ENCODE peak calls at places on chromosomes 12 and 14, in five cellular contexts. One of them, this sample, is unnamed.

GRCh38 chr12:48780381-48781025 is 8.4 kb downstream of the ADCY6 start:
- DNase-seq in endodermal cell: no peak
- DNase-seq in progenitor cell of endocrine pancreas: no peak
- DNase-seq in astrocyte of the spinal cord: no peak
- DNase-seq in suprapubic skin: no peak
- DNase-seq in this sample: no peak

GRCh38 chr12:111211910-111212757 is 156.8 kb downstream of the PHETA1 start:
- DNase-seq in endodermal cell: peak
- DNase-seq in progenitor cell of endocrine pancreas: peak
- DNase-seq in astrocyte of the spinal cord: no peak
- DNase-seq in suprapubic skin: no peak
- DNase-seq in this sample: peak

GRCh38 chr14:76261371-76261811 is 109.7 kb downstream of the GPATCH2L start:
- DNase-seq in endodermal cell: peak
- DNase-seq in progenitor cell of endocrine pancreas: no peak
- DNase-seq in astrocyte of the spinal cord: peak
- DNase-seq in suprapubic skin: no peak
- DNase-seq in this sample: no peak

GRCh38 chr12:178715-179109 is 35.2 kb downstream of the SLC6A12 start:
- DNase-seq in endodermal cell: no peak
- DNase-seq in progenitor cell of endocrine pancreas: no peak
- DNase-seq in astrocyte of the spinal cord: no peak
- DNase-seq in suprapubic skin: no peak
- DNase-seq in this sample: no peak

GRCh38 chr14:20610002-20610765 is 19.0 kb upstream of the RNASE12 start:
- DNase-seq in endodermal cell: peak
- DNase-seq in progenitor cell of endocrine pancreas: peak
- DNase-seq in astrocyte of the spinal cord: peak
- DNase-seq in suprapubic skin: no peak
- DNase-seq in this sample: peak

GRCh38 chr14:69712637-69713088 is 54.3 kb upstream of the SRSF5 start:
- DNase-seq in endodermal cell: peak
- DNase-seq in progenitor cell of endocrine pancreas: no peak
- DNase-seq in astrocyte of the spinal cord: no peak
- DNase-seq in suprapubic skin: no peak
- DNase-seq in this sample: no peak

GRCh38 chr12:49200882-49201594 is 12.2 kb upstream of the TUBA1A start:
- DNase-seq in endodermal cell: peak
- DNase-seq in progenitor cell of endocrine pancreas: no peak
- DNase-seq in astrocyte of the spinal cord: peak
- DNase-seq in suprapubic skin: no peak
- DNase-seq in this sample: no peak

GRCh38 chr12:93048646-93049045 is 119.6 kb upstream of the EEA1 start:
- DNase-seq in endodermal cell: no peak
- DNase-seq in progenitor cell of endocrine pancreas: no peak
- DNase-seq in astrocyte of the spinal cord: no peak
- DNase-seq in suprapubic skin: no peak
- DNase-seq in this sample: no peak

GRCh38 chr12:124764870-124765570 is 98.6 kb downstream of the SCARB1 start:
- DNase-seq in endodermal cell: no peak
- DNase-seq in progenitor cell of endocrine pancreas: no peak
- DNase-seq in astrocyte of the spinal cord: peak
- DNase-seq in suprapubic skin: no peak
- DNase-seq in this sample: no peak

GRCh38 chr14:55102141-55102547 is 26.9 kb upstream of the LGALS3 start:
- DNase-seq in endodermal cell: peak
- DNase-seq in progenitor cell of endocrine pancreas: no peak
- DNase-seq in astrocyte of the spinal cord: peak
- DNase-seq in suprapubic skin: peak
- DNase-seq in this sample: no peak

GRCh38 chr12:12563529-12563928 is 866 bp upstream of the DUSP16 start:
- DNase-seq in endodermal cell: no peak
- DNase-seq in progenitor cell of endocrine pancreas: no peak
- DNase-seq in astrocyte of the spinal cord: peak
- DNase-seq in suprapubic skin: no peak
- DNase-seq in this sample: no peak

GRCh38 chr12:104641862-104642261 is 185.1 kb downstream of the CHST11 start:
- DNase-seq in endodermal cell: no peak
- DNase-seq in progenitor cell of endocrine pancreas: no peak
- DNase-seq in astrocyte of the spinal cord: no peak
- DNase-seq in suprapubic skin: no peak
- DNase-seq in this sample: no peak

GRCh38 chr12:50166776-50167025 is 468 bp downstream of the CERS5 start:
- DNase-seq in endodermal cell: no peak
- DNase-seq in progenitor cell of endocrine pancreas: no peak
- DNase-seq in astrocyte of the spinal cord: no peak
- DNase-seq in suprapubic skin: no peak
- DNase-seq in this sample: no peak

GRCh38 chr14:27528328-27528727 is 930.5 kb upstream of the NOVA1 start:
- DNase-seq in endodermal cell: no peak
- DNase-seq in progenitor cell of endocrine pancreas: no peak
- DNase-seq in astrocyte of the spinal cord: peak
- DNase-seq in suprapubic skin: no peak
- DNase-seq in this sample: peak

GRCh38 chr14:100524933-100525243 is 62.3 kb downstream of the BEGAIN start:
- DNase-seq in endodermal cell: peak
- DNase-seq in progenitor cell of endocrine pancreas: peak
- DNase-seq in astrocyte of the spinal cord: no peak
- DNase-seq in suprapubic skin: peak
- DNase-seq in this sample: peak
- TF ChIP-seq CTCF in endodermal cell: peak
- TF ChIP-seq CTCF in progenitor cell of endocrine pancreas: peak
- TF ChIP-seq CTCF in astrocyte of the spinal cord: peak
- TF ChIP-seq CTCF in suprapubic skin: no peak
- TF ChIP-seq CTCF in this sample: peak

DNA sequence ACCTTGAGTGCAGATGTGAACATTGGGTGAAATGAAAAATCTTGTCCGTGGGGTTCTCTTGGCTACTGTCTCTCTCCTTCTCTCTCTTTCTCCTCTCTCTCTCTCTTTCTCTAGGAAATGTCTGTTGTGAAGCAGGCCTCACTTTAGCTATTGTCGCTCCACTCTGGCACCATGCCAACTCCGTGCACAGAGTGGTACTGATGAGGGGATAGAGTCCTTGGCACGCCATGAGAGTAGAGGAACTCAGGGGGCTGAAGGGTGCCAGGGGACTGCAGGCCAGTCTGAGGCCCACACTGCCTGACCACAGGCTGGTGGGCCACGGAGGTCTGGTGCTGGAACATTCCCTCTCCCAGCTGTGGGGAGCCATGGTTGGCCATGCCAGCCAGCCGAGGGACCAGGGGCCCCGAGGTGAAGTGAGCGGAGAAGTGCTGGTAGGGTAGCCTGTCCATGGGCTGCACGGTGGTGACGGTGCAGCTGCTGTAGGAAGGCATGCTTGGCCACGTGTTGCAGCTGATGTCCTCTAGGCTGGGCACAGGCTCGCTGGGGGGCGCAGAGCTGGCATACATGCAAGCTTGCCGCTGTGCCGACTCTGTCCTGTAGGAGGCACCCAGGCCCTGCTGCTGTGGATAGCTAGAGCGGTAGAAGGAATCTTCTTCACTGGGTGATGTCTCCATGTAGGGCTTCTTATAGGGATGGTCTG is 50.4 kb downstream of the TBX5 start:
- DNase-seq in endodermal cell: peak
- DNase-seq in progenitor cell of endocrine pancreas: no peak
- DNase-seq in astrocyte of the spinal cord: no peak
- DNase-seq in suprapubic skin: no peak
- DNase-seq in this sample: peak
- TF ChIP-seq CTCF in endodermal cell: peak
- TF ChIP-seq CTCF in progenitor cell of endocrine pancreas: peak
- TF ChIP-seq CTCF in astrocyte of the spinal cord: no peak
- TF ChIP-seq CTCF in suprapubic skin: no peak
- TF ChIP-seq CTCF in this sample: peak

DNA sequence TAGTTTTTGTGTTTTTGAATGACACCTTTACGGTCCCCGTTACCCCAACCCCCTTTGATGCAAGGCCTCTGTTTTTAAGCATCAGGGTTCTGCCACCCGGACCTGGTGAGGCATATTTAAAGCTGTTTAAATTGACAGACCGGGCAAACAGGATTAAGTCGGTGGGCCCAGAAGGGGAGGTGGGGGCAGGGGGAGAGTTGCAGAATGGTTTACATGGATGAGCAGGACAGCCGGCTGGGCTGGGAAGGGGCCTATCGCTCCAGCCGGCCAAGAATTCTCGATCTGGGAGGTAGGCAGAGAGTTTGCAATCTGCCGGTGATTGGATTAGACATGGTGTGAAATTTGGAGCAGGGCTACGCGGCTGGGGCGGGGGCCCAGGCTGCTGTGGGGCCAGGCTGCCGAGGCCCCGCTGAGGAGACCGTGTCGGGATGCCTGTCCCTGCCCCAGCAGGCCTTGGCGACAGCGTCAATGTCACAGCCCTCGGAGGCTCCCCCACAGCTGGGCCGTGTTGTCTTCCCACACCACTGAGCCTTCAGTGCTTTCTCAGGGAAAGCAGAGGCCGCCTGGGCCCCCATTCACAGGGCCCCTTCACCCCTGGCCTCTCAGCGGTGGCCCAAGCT is 117.3 kb upstream of the PARP11 start:
- DNase-seq in endodermal cell: no peak
- DNase-seq in progenitor cell of endocrine pancreas: no peak
- DNase-seq in astrocyte of the spinal cord: no peak
- DNase-seq in suprapubic skin: no peak
- DNase-seq in this sample: no peak
- TF ChIP-seq CTCF in endodermal cell: no peak
- TF ChIP-seq CTCF in progenitor cell of endocrine pancreas: no peak
- TF ChIP-seq CTCF in astrocyte of the spinal cord: no peak
- TF ChIP-seq CTCF in suprapubic skin: no peak
- TF ChIP-seq CTCF in this sample: no peak

GRCh38 chr12:57688931-57689330 is 5.0 kb upstream of the OS9 start:
- DNase-seq in endodermal cell: no peak
- DNase-seq in progenitor cell of endocrine pancreas: no peak
- DNase-seq in astrocyte of the spinal cord: no peak
- DNase-seq in suprapubic skin: no peak
- DNase-seq in this sample: no peak
- TF ChIP-seq CTCF in endodermal cell: no peak
- TF ChIP-seq CTCF in progenitor cell of endocrine pancreas: no peak
- TF ChIP-seq CTCF in astrocyte of the spinal cord: no peak
- TF ChIP-seq CTCF in suprapubic skin: no peak
- TF ChIP-seq CTCF in this sample: no peak

GRCh38 chr12:6724409-6724797 is 557 bp downstream of the COPS7A start:
- DNase-seq in endodermal cell: no peak
- DNase-seq in progenitor cell of endocrine pancreas: peak
- DNase-seq in astrocyte of the spinal cord: peak
- DNase-seq in suprapubic skin: no peak
- DNase-seq in this sample: peak

GRCh38 chr12:6722863-6723262 is 983 bp upstream of the COPS7A start:
- DNase-seq in endodermal cell: no peak
- DNase-seq in progenitor cell of endocrine pancreas: no peak
- DNase-seq in astrocyte of the spinal cord: no peak
- DNase-seq in suprapubic skin: no peak
- DNase-seq in this sample: no peak

GRCh38 chr12:6723607-6724408 is at the start of gene COPS7A:
- DNase-seq in endodermal cell: peak
- DNase-seq in progenitor cell of endocrine pancreas: peak
- DNase-seq in astrocyte of the spinal cord: peak
- DNase-seq in suprapubic skin: peak
- DNase-seq in this sample: peak

GRCh38 chr12:6729186-6729585 is 5.3 kb downstream of the COPS7A start:
- DNase-seq in endodermal cell: no peak
- DNase-seq in progenitor cell of endocrine pancreas: no peak
- DNase-seq in astrocyte of the spinal cord: no peak
- DNase-seq in suprapubic skin: no peak
- DNase-seq in this sample: no peak

DNA sequence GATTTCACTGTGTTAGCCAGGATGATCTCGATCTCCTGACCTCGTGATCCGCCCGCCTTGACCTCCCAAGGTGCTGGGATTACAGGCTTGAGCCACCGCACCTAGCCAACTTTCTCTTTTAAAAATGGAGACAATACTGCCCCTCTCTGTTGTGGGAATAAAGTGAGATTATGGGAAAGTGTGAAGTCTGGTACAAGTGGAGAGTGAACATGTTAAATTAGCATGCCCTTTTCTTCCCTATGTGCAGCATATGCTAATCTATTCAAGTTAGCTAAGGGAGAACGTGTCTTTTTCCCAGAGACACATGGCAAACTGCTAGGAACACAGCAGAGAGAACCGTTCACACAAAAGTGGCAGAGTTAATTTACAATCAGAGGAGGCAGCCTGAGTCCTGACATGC is 1.5 kb downstream of the COPS7A start:
- DNase-seq in endodermal cell: no peak
- DNase-seq in progenitor cell of endocrine pancreas: no peak
- DNase-seq in astrocyte of the spinal cord: no peak
- DNase-seq in suprapubic skin: no peak
- DNase-seq in this sample: no peak
- TF ChIP-seq CTCF in endodermal cell: no peak
- TF ChIP-seq CTCF in progenitor cell of endocrine pancreas: no peak
- TF ChIP-seq CTCF in astrocyte of the spinal cord: no peak
- TF ChIP-seq CTCF in suprapubic skin: no peak
- TF ChIP-seq CTCF in this sample: no peak

DNA sequence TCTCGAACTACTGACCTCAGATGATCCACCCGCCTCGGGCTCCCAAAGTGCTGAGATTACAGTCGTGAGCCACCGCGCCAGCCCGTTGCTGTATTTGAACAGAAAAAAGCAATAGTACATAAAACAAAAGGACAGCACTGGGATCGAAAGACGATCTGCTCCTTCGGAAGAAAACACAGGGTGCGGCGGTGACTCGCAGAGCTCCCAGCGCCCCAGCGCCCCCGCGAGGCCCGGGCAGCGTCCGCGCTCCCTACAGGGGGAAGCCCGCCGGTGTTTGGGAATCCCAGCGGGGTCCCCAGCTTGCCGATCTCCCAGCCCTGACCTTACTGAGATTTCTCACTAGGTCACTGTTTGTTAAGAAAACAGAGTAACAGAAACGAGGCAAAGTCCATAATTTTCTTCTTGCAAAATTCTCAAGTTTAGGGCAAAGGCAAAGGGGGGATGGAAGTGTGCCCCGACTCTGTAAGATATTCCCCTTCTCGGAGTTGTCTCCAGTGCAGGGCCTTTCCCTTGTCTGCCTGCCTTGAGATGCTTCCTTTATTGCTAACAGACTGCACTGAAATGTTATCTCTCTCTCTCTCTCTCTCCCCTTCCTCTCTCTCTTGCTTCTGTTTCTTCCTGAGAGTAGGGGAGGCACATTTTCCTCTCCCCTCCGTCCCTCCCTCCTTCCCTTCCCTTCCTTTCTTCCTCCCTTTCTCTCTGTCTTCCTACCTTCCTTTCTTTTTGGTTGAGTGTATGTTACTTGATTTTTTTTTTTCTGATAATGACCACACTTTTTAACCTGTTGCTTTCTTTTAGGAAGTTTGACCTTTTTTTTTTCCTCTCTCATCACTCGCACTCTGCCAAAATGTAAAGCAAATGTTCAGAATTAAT is 92.0 kb downstream of the TMEM30B start:
- DNase-seq in endodermal cell: peak
- DNase-seq in progenitor cell of endocrine pancreas: peak
- DNase-seq in astrocyte of the spinal cord: peak
- DNase-seq in suprapubic skin: no peak
- DNase-seq in this sample: peak
- TF ChIP-seq CTCF in endodermal cell: peak
- TF ChIP-seq CTCF in progenitor cell of endocrine pancreas: peak
- TF ChIP-seq CTCF in astrocyte of the spinal cord: peak
- TF ChIP-seq CTCF in suprapubic skin: no peak
- TF ChIP-seq CTCF in this sample: no peak

GRCh38 chr12:85156569-85156968 is 120.4 kb downstream of the LRRIQ1 start:
- DNase-seq in endodermal cell: no peak
- DNase-seq in progenitor cell of endocrine pancreas: no peak
- DNase-seq in astrocyte of the spinal cord: no peak
- DNase-seq in suprapubic skin: no peak
- DNase-seq in this sample: no peak
- TF ChIP-seq CTCF in endodermal cell: no peak
- TF ChIP-seq CTCF in progenitor cell of endocrine pancreas: no peak
- TF ChIP-seq CTCF in astrocyte of the spinal cord: no peak
- TF ChIP-seq CTCF in suprapubic skin: no peak
- TF ChIP-seq CTCF in this sample: no peak